ENCODE peak calls at places on chromosomes 4 and X, in four cellular contexts. X is HepG2, R is K562, K is GM12878. D is an unnamed sample.

GRCh38 chrX:64842492-64842891 is 133.8 kb downstream of the ZC4H2 start:
- DNase-seq in K (no peak), R (no peak), X (no peak), D (no peak)

GRCh38 chr4:104429150-104429741 is 65.4 kb downstream of the CXXC4 start:
- DNase-seq in R (no peak), K (no peak), X (no peak), D (no peak)

GRCh38 chr4:126738926-126739325 is 893.8 kb upstream of the INTU start:
- DNase-seq in R (no peak), X (no peak), K (no peak), D (no peak)

GRCh38 chr4:26267087-26267486 is 53.7 kb upstream of the RBPJ start:
- DNase-seq in K (no peak), X (no peak), R (no peak), D (no peak)

GRCh38 chr4:107444-108429 is 16.6 kb upstream of the ZNF718 start:
- DNase-seq in K (no peak), R (no peak), X (no peak), D (peak)

GRCh38 chr4:177737387-177737965 is 295.2 kb upstream of the AGA start:
- DNase-seq in K (no peak), X (no peak), R (no peak), D (no peak)

GRCh38 chrX:114051667-114052315 is 532.1 kb upstream of the HTR2C start:
- DNase-seq in R (no peak), K (no peak), X (no peak), D (no peak)

GRCh38 chr4:71635094-71635493 is 148.8 kb downstream of the GC start:
- DNase-seq in X (no peak), K (no peak), R (no peak), D (no peak)

GRCh38 chr4:40846556-40846955 is 96.8 kb downstream of the NSUN7 start:
- DNase-seq in K (no peak), R (no peak), X (no peak), D (no peak)

GRCh38 chrX:27354021-27354420 is 109.1 kb downstream of the PPP4R3C start:
- DNase-seq in R (no peak), X (no peak), K (no peak), D (no peak)

GRCh38 chr4:113978561-113979156 is 788 bp downstream of the ARSJ start:
- DNase-seq in X (no peak), R (no peak), K (no peak), D (peak)

GRCh38 chr4:101600287-101600686 is 190.2 kb upstream of the BANK1 start:
- DNase-seq in R (no peak), X (no peak), K (no peak), D (no peak)

GRCh38 chr4:5199912-5200311 is 148.6 kb downstream of the STK32B start:
- DNase-seq in R (no peak), K (no peak), X (no peak), D (no peak)

GRCh38 chr4:3874525-3875110 is 108.4 kb downstream of the ADRA2C start:
- DNase-seq in R (no peak), X (no peak), K (no peak), D (no peak)

GRCh38 chr4:150130953-150131352 is 52.7 kb downstream of the DCLK2 start:
- DNase-seq in R (no peak), X (no peak), K (no peak), D (no peak)

GRCh38 chrX:69046996-69047490 is 118.2 kb downstream of the PJA1 start:
- DNase-seq in X (no peak), K (no peak), R (no peak), D (no peak)

GRCh38 chr4:10897076-10897475 is 212.5 kb upstream of the CLNK start:
- DNase-seq in R (no peak), K (no peak), X (no peak), D (no peak)

GRCh38 chrX:3295731-3296130 is 50.7 kb downstream of the MXRA5 start:
- DNase-seq in K (no peak), R (peak), X (no peak), D (peak)

GRCh38 chrX:16586371-16587112 is 63.4 kb upstream of the S100G start:
- DNase-seq in K (no peak), R (no peak), X (no peak), D (no peak)

GRCh38 chr4:71186566-71187398 is 152.0 kb upstream of the SLC4A4 start:
- DNase-seq in R (no peak), X (no peak), K (no peak), D (peak)

GRCh38 chr4:38135201-38135600 is 175.0 kb downstream of the PTTG2 start:
- DNase-seq in R (no peak), X (no peak), K (no peak), D (no peak)

GRCh38 chrX:109914114-109914849 is 88.6 kb upstream of the TMEM164 start:
- DNase-seq in K (no peak), R (no peak), X (no peak), D (no peak)

GRCh38 chr4:28151314-28151713 is 1290.7 kb downstream of the STIM2 start:
- DNase-seq in X (no peak), R (no peak), K (no peak), D (no peak)

GRCh38 chrX:151999813-152000212 is 25.3 kb upstream of the GABRE start:
- DNase-seq in K (no peak), X (no peak), R (no peak), D (no peak)

GRCh38 chrX:22800806-22801205 is 199.0 kb upstream of the DDX53 start:
- DNase-seq in X (no peak), R (no peak), K (no peak), D (no peak)

GRCh38 chrX:22795680-22796079 is 204.1 kb upstream of the DDX53 start:
- DNase-seq in X (no peak), R (no peak), K (no peak), D (no peak)

GRCh38 chrX:22803353-22803752 is 196.4 kb upstream of the DDX53 start:
- DNase-seq in X (no peak), R (no peak), K (no peak), D (no peak)

GRCh38 chrX:22800360-22800759 is 199.4 kb upstream of the DDX53 start:
- DNase-seq in R (no peak), X (no peak), K (no peak), D (no peak)
- TF ChIP-seq SIN3A in R (no peak), X (no peak), K (no peak), D (no peak)

DNA sequence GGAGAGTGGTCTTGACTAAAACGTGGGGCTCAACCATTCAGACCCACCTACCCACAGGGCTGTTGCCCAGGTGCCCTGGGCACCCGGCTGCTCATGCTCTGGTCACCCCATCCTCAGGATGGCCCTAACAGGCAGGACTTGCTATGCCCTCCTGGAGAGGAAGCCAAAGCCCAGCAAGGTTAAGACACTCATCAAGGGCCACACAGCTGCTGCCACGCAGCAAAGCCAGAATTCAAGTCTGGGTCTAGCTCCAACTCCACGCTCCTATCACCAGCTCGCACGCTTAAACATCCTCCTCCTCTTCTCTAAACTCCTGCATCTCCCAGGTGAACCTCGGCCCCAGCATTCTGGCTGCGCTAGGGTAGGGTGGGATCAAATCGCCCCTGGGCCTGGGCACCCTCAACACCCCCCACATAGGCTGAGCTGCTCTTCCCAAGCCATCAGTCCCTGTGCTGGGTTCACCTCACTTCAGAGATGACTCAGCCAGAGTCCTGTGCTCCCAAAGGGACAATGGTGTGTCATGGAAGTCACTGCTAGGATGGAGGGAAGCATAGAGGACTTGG is 54.1 kb downstream of the PPP2R2C start:
- DNase-seq in K (no peak), R (no peak), X (no peak), D (no peak)
- TF ChIP-seq NFIC in K (no peak), R (no peak), X (no peak), D (no peak)

GRCh38 chr4:99886146-99886545 is 8.1 kb downstream of the LAMTOR3 start:
- DNase-seq in R (no peak), X (no peak), K (no peak), D (no peak)
- TF ChIP-seq SIN3A in R (no peak), X (no peak), K (no peak), D (no peak)

DNA sequence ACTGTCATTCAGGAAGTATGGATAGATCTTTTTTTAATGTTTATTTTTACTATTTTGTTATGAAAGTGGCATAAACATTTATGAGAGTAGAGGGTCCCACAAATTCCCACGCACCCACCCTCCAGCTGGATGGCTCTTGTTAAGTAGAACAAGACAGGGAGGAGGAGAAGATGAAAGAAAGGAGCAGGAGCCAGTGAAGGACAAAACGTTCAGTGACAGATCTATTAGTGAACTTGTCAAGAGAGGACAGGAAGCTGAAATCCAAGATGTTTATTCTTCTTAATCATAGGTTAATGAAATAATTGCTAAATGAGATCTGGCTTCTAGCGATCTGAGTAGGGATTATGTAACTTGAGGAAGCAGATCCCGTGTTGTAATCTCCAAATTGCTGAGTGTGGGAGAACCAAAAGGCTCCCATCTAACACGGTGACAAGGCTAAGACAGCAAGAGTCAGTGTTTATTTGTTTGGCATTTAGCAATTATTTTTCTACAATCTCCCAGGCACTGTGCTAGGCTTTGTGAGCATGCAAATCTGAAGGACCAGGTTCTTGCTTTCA is 162.5 kb downstream of the SHROOM3 start:
- DNase-seq in X (no peak), K (no peak), R (no peak), D (no peak)
- TF ChIP-seq NFIC in X (no peak), K (no peak), R (no peak), D (no peak)

GRCh38 chr4:37073226-37073840 is 171.2 kb upstream of the NWD2 start:
- DNase-seq in R (peak), X (no peak), K (peak), D (peak)

GRCh38 chr4:37066149-37066548 is 178.4 kb upstream of the NWD2 start:
- DNase-seq in K (no peak), R (no peak), X (no peak), D (no peak)

GRCh38 chr4:37068580-37068979 is 176.0 kb upstream of the NWD2 start:
- DNase-seq in K (no peak), R (no peak), X (peak), D (no peak)
- TF ChIP-seq SIN3A in K (no peak), R (no peak), X (no peak), D (no peak)

GRCh38 chr4:78205601-78206000 is 148.5 kb downstream of the FRAS1 start:
- DNase-seq in R (no peak), K (no peak), X (peak), D (peak)
- TF ChIP-seq NFIC in R (no peak), K (no peak), X (no peak), D (no peak)

GRCh38 chrX:67612231-67612630 is 68.4 kb downstream of the AR start:
- DNase-seq in R (no peak), K (no peak), X (no peak), D (no peak)

GRCh38 chrX:67604979-67605703 is 61.3 kb downstream of the AR start:
- DNase-seq in R (no peak), K (no peak), X (no peak), D (no peak)

GRCh38 chrX:67601771-67602170 is 58.0 kb downstream of the AR start:
- DNase-seq in K (no peak), X (no peak), R (no peak), D (no peak)

GRCh38 chrX:67610282-67610681 is 66.5 kb downstream of the AR start:
- DNase-seq in X (no peak), R (no peak), K (no peak), D (no peak)

DNA sequence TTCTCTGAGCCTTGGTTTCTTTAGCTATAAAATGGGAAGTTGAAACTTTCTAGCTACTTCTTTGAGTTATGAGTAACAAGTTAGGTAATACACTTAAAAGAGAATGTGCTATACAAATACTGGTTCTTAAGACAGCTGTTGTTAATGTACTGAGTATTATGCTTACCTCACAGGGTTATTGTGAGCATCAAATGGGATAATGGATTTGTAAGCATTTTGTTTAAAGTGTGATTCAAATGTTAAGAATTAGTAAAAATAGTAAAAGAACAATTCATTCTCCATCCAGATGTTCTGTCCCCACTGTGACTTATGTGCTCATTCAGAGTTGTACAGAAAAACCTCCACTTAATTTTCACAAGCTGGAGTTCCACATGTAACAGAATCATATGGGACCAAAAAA is 63.6 kb downstream of the AR start:
- DNase-seq in R (no peak), X (no peak), K (no peak), D (no peak)
- TF ChIP-seq SIN3A in R (no peak), X (no peak), K (no peak), D (no peak)

GRCh38 chr4:39576268-39576667 is 49.0 kb upstream of the UGDH start:
- DNase-seq in R (no peak), K (no peak), X (no peak), D (no peak)
- TF ChIP-seq NFIC in R (no peak), K (no peak), X (no peak), D (no peak)

D was measured in SK-N-SH.